ENCODE peak calls at places on chromosomes 12 and 14, in seven cellular contexts. H is activated CD4-positive, CD25-positive, alpha-beta regulatory T cell treated with anti-CD3 and anti-CD28 coated beads, Interleukin-2, amount 50 U/mL, for 16 hours; E is GM23338; Z is HT1080; I is cardiac fibroblast; P is activated T-cell treated with anti-CD3 and anti-CD28 coated beads, Interleukin-2, amount 50 U/mL, for 4 hours; S is ELR. U is an unnamed sample.

GRCh38 chr14:104296388-104297312 is 158.3 kb downstream of the KIF26A start:
- DNase-seq in I (peak; percentile 13), H (no peak), E (no peak), S (no peak), Z (no peak), P (no peak), U (peak; percentile 48)

GRCh38 chr12:79448816-79449215 is 241.9 kb downstream of the PAWR start:
- DNase-seq in E (peak; percentile 27), H (no peak), Z (no peak), S (no peak), P (no peak), I (no peak), U (no peak)

GRCh38 chr12:96500686-96501085 is 11.3 kb downstream of the CFAP54 start:
- DNase-seq in Z (no peak), S (peak; percentile 51), H (no peak), I (peak; percentile 68), P (no peak), E (no peak), U (peak; percentile 75)

GRCh38 chr12:20810487-20810886 is at the start of gene SLCO1B3:
- DNase-seq in S (no peak), H (no peak), Z (no peak), E (no peak), P (no peak), I (no peak), U (no peak)

GRCh38 chr14:23406244-23406643 is 1.8 kb downstream of the MYH6 start:
- DNase-seq in H (no peak), I (no peak), Z (no peak), S (no peak), E (no peak), P (no peak), U (no peak)

GRCh38 chr14:104682107-104682593 is 7.3 kb upstream of the INF2 start:
- DNase-seq in H (no peak), S (peak; percentile 49), Z (peak; percentile 57), I (peak; percentile 59), E (peak; percentile 89), P (no peak), U (no peak)

GRCh38 chr14:41899416-41899815 is 292.7 kb downstream of the LRFN5 start:
- DNase-seq in I (peak; percentile 41), S (no peak), H (no peak), P (no peak), E (no peak), Z (no peak), U (no peak)

GRCh38 chr12:46702581-46703344 is 123.0 kb downstream of the SLC38A4 start:
- DNase-seq in P (no peak), H (no peak), I (peak; percentile 68), Z (peak; percentile 39), S (peak; percentile 66), E (no peak), U (no peak)

GRCh38 chr12:53219956-53220856 is 11.8 kb downstream of the RARG start:
- DNase-seq in E (peak; percentile 80), S (peak; percentile 86), Z (peak; percentile 66), P (peak; percentile 61), H (peak; percentile 64), I (peak; percentile 78), U (peak; percentile 77)

GRCh38 chr14:102629011-102629444 is 36.6 kb downstream of the RCOR1 start:
- DNase-seq in S (no peak), E (no peak), Z (no peak), H (no peak), I (no peak), P (no peak), U (peak; percentile 80)

GRCh38 chr12:71804505-71804904 is 35.1 kb upstream of the TBC1D15 start:
- DNase-seq in Z (peak; percentile 12), E (peak; percentile 77), H (no peak), P (no peak), I (no peak), S (no peak), U (no peak)

GRCh38 chr12:76299536-76300296 is 48.5 kb downstream of the BBS10 start:
- DNase-seq in E (no peak), I (no peak), H (no peak), S (peak; percentile 54), P (no peak), Z (no peak), U (no peak)

GRCh38 chr14:99043258-99043615 is 228.8 kb downstream of the BCL11B start:
- DNase-seq in S (no peak), E (no peak), Z (no peak), P (no peak), I (no peak), H (no peak), U (no peak)

GRCh38 chr12:108112815-108113556 is 16.1 kb upstream of the WSCD2 start:
- DNase-seq in I (no peak), H (no peak), S (no peak), E (peak; percentile 81), Z (no peak), P (no peak), U (no peak)

GRCh38 chr14:93025055-93025454 is 90.7 kb downstream of the ITPK1 start:
- DNase-seq in H (no peak), E (no peak), Z (no peak), I (no peak), S (no peak), P (no peak), U (no peak)

GRCh38 chr14:92987713-92988510 is 65.0 kb downstream of the CHGA start:
- DNase-seq in H (no peak), P (no peak), I (no peak), Z (no peak), E (no peak), S (no peak), U (no peak)

U was measured in dermis blood vessel endothelial cell.